ENCODE peak calls at places on chromosomes 4 and X, in six cellular contexts. One of them, this sample, is unnamed. For H3K4me1 and H3K9me3, the result is how much of the 10 kb centered on the place peaks cover.

GRCh38 chr4:119299221-119300071 is 22.5 kb downstream of the FABP2 start:
- DNase-seq in CD8-positive, alpha-beta memory T cell: peak
- DNase-seq in tibial artery: no peak
- DNase-seq in cardiac muscle cell: peak
- DNase-seq in CD4-positive, alpha-beta memory T cell: no peak
- DNase-seq in neural progenitor cell: no peak
- DNase-seq in this sample: no peak

GRCh38 chr4:89836897-89837384 is at the start of gene SNCA:
- DNase-seq in CD8-positive, alpha-beta memory T cell: no peak
- DNase-seq in tibial artery: peak
- DNase-seq in cardiac muscle cell: peak
- DNase-seq in CD4-positive, alpha-beta memory T cell: peak
- DNase-seq in neural progenitor cell: peak
- DNase-seq in this sample: peak

GRCh38 chr4:552059-552458 is 24.0 kb downstream of the TMEM271 start:
- DNase-seq in CD8-positive, alpha-beta memory T cell: no peak
- DNase-seq in tibial artery: no peak
- DNase-seq in cardiac muscle cell: no peak
- DNase-seq in CD4-positive, alpha-beta memory T cell: no peak
- DNase-seq in neural progenitor cell: no peak
- DNase-seq in this sample: no peak

GRCh38 chr4:73740353-73740778 is at the start of gene CXCL8:
- DNase-seq in CD8-positive, alpha-beta memory T cell: no peak
- DNase-seq in tibial artery: peak
- DNase-seq in cardiac muscle cell: peak
- DNase-seq in CD4-positive, alpha-beta memory T cell: no peak
- DNase-seq in neural progenitor cell: no peak
- DNase-seq in this sample: no peak

GRCh38 chrX:31038585-31039326 is 33.1 kb downstream of the FTHL17 start:
- DNase-seq in CD8-positive, alpha-beta memory T cell: no peak
- DNase-seq in tibial artery: no peak
- DNase-seq in cardiac muscle cell: peak
- DNase-seq in CD4-positive, alpha-beta memory T cell: no peak
- DNase-seq in neural progenitor cell: peak
- DNase-seq in this sample: peak

GRCh38 chr4:75211422-75211821 is 278.5 kb downstream of the PARM1 start:
- DNase-seq in CD8-positive, alpha-beta memory T cell: no peak
- DNase-seq in tibial artery: no peak
- DNase-seq in cardiac muscle cell: no peak
- DNase-seq in CD4-positive, alpha-beta memory T cell: no peak
- DNase-seq in neural progenitor cell: no peak
- DNase-seq in this sample: no peak

GRCh38 chr4:185123479-185123878 is 19.6 kb upstream of the SLC25A4 start:
- DNase-seq in CD8-positive, alpha-beta memory T cell: no peak
- DNase-seq in tibial artery: no peak
- DNase-seq in cardiac muscle cell: no peak
- DNase-seq in CD4-positive, alpha-beta memory T cell: no peak
- DNase-seq in neural progenitor cell: no peak
- DNase-seq in this sample: no peak

GRCh38 chr4:133402616-133403015 is 253.5 kb downstream of the PCDH10 start:
- DNase-seq in CD8-positive, alpha-beta memory T cell: no peak
- DNase-seq in tibial artery: no peak
- DNase-seq in cardiac muscle cell: peak
- DNase-seq in CD4-positive, alpha-beta memory T cell: no peak
- DNase-seq in neural progenitor cell: no peak
- DNase-seq in this sample: no peak

GRCh38 chrX:132412208-132412607 is 76.6 kb downstream of the MBNL3 start:
- DNase-seq in CD8-positive, alpha-beta memory T cell: no peak
- DNase-seq in tibial artery: no peak
- DNase-seq in cardiac muscle cell: no peak
- DNase-seq in CD4-positive, alpha-beta memory T cell: no peak
- DNase-seq in neural progenitor cell: peak
- DNase-seq in this sample: no peak

GRCh38 chr4:3522326-3522640 is 9.9 kb downstream of the LRPAP1 start:
- DNase-seq in CD8-positive, alpha-beta memory T cell: no peak
- DNase-seq in tibial artery: peak
- DNase-seq in cardiac muscle cell: no peak
- DNase-seq in CD4-positive, alpha-beta memory T cell: no peak
- DNase-seq in neural progenitor cell: no peak
- DNase-seq in this sample: no peak

GRCh38 chr4:20317424-20317985 is 65.8 kb downstream of the SLIT2 start:
- DNase-seq in CD8-positive, alpha-beta memory T cell: no peak
- DNase-seq in tibial artery: no peak
- DNase-seq in cardiac muscle cell: no peak
- DNase-seq in CD4-positive, alpha-beta memory T cell: no peak
- DNase-seq in neural progenitor cell: no peak
- DNase-seq in this sample: no peak

GRCh38 chrX:40108084-40108958 is 10.6 kb upstream of the BCOR start:
- DNase-seq in CD8-positive, alpha-beta memory T cell: no peak
- DNase-seq in tibial artery: peak
- DNase-seq in cardiac muscle cell: peak
- DNase-seq in CD4-positive, alpha-beta memory T cell: no peak
- DNase-seq in neural progenitor cell: peak
- DNase-seq in this sample: peak

GRCh38 chr4:122602277-122603142 is 18.4 kb downstream of the IL21 start:
- DNase-seq in CD8-positive, alpha-beta memory T cell: no peak
- DNase-seq in tibial artery: no peak
- DNase-seq in cardiac muscle cell: peak
- DNase-seq in CD4-positive, alpha-beta memory T cell: peak
- DNase-seq in neural progenitor cell: peak
- DNase-seq in this sample: no peak

GRCh38 chrX:111322231-111322855 is 52.1 kb upstream of the CAPN6 start:
- DNase-seq in CD8-positive, alpha-beta memory T cell: no peak
- DNase-seq in tibial artery: no peak
- DNase-seq in cardiac muscle cell: no peak
- DNase-seq in CD4-positive, alpha-beta memory T cell: no peak
- DNase-seq in neural progenitor cell: peak
- DNase-seq in this sample: no peak

GRCh38 chrX:154378799-154379568 is at the start of gene EMD:
- DNase-seq in CD8-positive, alpha-beta memory T cell: peak
- DNase-seq in tibial artery: peak
- DNase-seq in cardiac muscle cell: peak
- DNase-seq in CD4-positive, alpha-beta memory T cell: peak
- DNase-seq in neural progenitor cell: peak
- DNase-seq in this sample: peak

GRCh38 chrX:154379569-154379951 is 465 bp downstream of the EMD start:
- DNase-seq in CD8-positive, alpha-beta memory T cell: no peak
- DNase-seq in tibial artery: no peak
- DNase-seq in cardiac muscle cell: no peak
- DNase-seq in CD4-positive, alpha-beta memory T cell: no peak
- DNase-seq in neural progenitor cell: no peak
- DNase-seq in this sample: no peak

GRCh38 chrX:154380153-154380552 is 1.1 kb downstream of the EMD start:
- DNase-seq in CD8-positive, alpha-beta memory T cell: no peak
- DNase-seq in tibial artery: peak
- DNase-seq in cardiac muscle cell: peak
- DNase-seq in CD4-positive, alpha-beta memory T cell: no peak
- DNase-seq in neural progenitor cell: no peak
- DNase-seq in this sample: no peak

GRCh38 chrX:154376768-154377167 is 2.3 kb upstream of the EMD start:
- DNase-seq in CD8-positive, alpha-beta memory T cell: no peak
- DNase-seq in tibial artery: peak
- DNase-seq in cardiac muscle cell: peak
- DNase-seq in CD4-positive, alpha-beta memory T cell: no peak
- DNase-seq in neural progenitor cell: no peak
- DNase-seq in this sample: peak

DNA sequence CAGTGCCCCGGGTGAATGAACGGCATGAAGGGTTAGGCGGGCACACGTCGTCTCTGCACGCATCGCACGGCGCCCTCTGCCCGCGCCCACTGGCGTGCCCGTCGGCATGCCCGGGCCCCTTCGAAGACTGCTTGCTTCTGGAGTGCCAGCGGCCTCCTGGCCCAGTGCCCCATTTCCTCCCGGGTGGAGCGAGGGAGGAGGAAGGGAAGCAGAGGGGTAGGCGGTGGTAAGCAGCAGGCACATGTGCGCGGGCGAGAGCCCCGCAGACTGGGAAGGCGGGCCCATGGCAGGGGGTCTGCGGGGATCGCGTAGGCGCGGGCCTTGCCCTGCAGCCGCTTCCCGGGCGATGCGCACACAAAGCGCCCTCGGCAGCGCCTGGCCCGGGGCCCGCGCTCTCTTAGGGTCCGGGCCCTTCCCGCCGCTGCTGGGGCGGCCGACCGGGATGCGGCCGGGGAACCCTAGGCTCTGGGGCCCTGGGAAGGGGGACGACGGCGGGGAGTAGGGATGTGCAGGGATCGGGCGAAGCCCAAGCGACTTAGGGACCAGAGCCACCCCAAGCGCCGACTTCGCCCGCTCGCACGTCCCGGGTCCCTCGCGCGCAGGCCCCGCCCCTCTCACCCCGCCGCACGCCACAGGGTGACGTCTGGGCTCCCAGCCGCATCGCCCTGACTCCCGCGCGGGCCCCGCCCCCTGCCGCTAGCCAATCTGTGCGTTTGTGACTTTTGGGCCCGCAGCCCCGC is 866 bp upstream of the EMD start:
- DNase-seq in CD8-positive, alpha-beta memory T cell: peak
- DNase-seq in tibial artery: peak
- DNase-seq in cardiac muscle cell: peak
- DNase-seq in CD4-positive, alpha-beta memory T cell: no peak
- DNase-seq in neural progenitor cell: no peak
- DNase-seq in this sample: no peak
- H3K4me3 ChIP-seq in CD8-positive, alpha-beta memory T cell: no peak
- H3K4me3 ChIP-seq in tibial artery: peak
- H3K4me3 ChIP-seq in cardiac muscle cell: peak
- H3K4me3 ChIP-seq in CD4-positive, alpha-beta memory T cell: peak
- H3K4me3 ChIP-seq in neural progenitor cell: peak
- H3K4me3 ChIP-seq in this sample: peak

GRCh38 chrX:129780441-129781105 is 824 bp downstream of the SASH3 start:
- DNase-seq in CD8-positive, alpha-beta memory T cell: no peak
- DNase-seq in tibial artery: no peak
- DNase-seq in cardiac muscle cell: no peak
- DNase-seq in CD4-positive, alpha-beta memory T cell: no peak
- DNase-seq in neural progenitor cell: no peak
- DNase-seq in this sample: no peak
- H3K4me1 ChIP-seq in CD8-positive, alpha-beta memory T cell: half or more
- H3K4me1 ChIP-seq in tibial artery: under half
- H3K4me1 ChIP-seq in cardiac muscle cell: under half
- H3K4me1 ChIP-seq in CD4-positive, alpha-beta memory T cell: half or more
- H3K4me1 ChIP-seq in neural progenitor cell: under half
- H3K4me1 ChIP-seq in this sample: under half

DNA sequence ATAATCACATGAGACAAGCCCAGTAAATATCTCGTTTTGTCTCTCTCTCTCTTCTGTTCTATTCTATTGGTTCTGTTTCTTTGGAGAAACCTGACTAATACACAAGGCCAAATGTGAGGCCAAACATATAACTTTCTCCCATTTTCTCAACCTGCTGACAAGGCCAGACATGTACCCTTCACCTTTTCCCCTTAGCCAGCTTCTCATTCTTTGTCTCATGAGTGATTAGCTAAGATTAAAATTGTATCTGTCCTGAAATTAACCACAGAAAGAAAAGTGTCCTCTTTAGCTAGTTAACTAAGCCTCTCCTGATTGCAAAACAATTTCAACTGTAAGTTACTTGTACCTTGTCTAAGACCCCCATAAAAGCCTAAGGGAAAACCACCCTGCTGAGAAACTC is 18.5 kb upstream of the ADGRA3 start:
- DNase-seq in CD8-positive, alpha-beta memory T cell: no peak
- DNase-seq in tibial artery: no peak
- DNase-seq in cardiac muscle cell: no peak
- DNase-seq in CD4-positive, alpha-beta memory T cell: no peak
- DNase-seq in neural progenitor cell: no peak
- DNase-seq in this sample: no peak
- H3K9me3 ChIP-seq in CD8-positive, alpha-beta memory T cell: under half
- H3K9me3 ChIP-seq in tibial artery: under half
- H3K9me3 ChIP-seq in cardiac muscle cell: under half
- H3K9me3 ChIP-seq in CD4-positive, alpha-beta memory T cell: under half
- H3K9me3 ChIP-seq in neural progenitor cell: under half
- H3K9me3 ChIP-seq in this sample: under half

DNA sequence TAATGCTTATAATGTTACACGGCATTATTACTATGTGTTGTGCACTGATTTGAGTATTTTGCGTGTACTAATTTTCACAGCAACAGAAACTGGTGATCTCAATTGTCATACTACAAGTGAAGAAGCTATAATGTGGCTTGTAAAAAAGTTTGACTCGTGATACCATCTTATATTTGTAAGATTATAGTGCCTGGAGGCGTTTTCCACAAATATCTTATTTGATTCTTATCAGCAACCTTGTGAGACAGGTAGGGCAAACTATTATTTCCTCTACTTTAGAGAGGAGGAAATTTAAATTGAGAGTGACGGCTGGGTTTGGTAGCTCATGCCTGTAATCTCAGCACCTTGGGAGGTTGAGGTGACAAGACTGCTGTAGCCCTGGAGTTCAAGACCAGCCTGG is 4.5 kb downstream of the CUL4B start:
- DNase-seq in CD8-positive, alpha-beta memory T cell: no peak
- DNase-seq in tibial artery: no peak
- DNase-seq in cardiac muscle cell: no peak
- DNase-seq in CD4-positive, alpha-beta memory T cell: no peak
- DNase-seq in neural progenitor cell: no peak
- DNase-seq in this sample: no peak
- H3K4me3 ChIP-seq in CD8-positive, alpha-beta memory T cell: no peak
- H3K4me3 ChIP-seq in tibial artery: no peak
- H3K4me3 ChIP-seq in cardiac muscle cell: no peak
- H3K4me3 ChIP-seq in CD4-positive, alpha-beta memory T cell: no peak
- H3K4me3 ChIP-seq in neural progenitor cell: no peak
- H3K4me3 ChIP-seq in this sample: no peak

DNA sequence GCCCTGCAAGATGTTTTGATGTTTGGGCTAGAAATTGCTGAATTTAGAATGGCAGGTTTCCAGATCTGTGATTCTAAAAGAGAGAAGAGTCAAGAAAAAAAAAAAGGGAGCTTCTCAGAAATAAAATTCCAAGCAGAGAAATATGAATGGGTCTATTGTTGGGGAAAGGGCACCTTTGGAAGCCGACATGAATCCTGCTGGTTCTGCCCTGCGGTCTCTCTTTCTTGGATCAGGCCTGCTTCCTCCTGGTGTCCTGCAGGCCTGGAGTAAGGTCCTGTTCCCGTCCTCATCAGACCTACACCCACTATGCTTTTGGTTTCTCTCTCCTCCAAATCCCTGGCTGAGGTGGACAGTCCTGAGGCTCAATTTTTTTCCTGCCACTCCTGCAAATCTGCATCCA is 109.8 kb upstream of the TRIM2 start:
- DNase-seq in CD8-positive, alpha-beta memory T cell: no peak
- DNase-seq in tibial artery: no peak
- DNase-seq in cardiac muscle cell: no peak
- DNase-seq in CD4-positive, alpha-beta memory T cell: no peak
- DNase-seq in neural progenitor cell: no peak
- DNase-seq in this sample: no peak
- H3K4me1 ChIP-seq in CD8-positive, alpha-beta memory T cell: under half
- H3K4me1 ChIP-seq in tibial artery: under half
- H3K4me1 ChIP-seq in cardiac muscle cell: under half
- H3K4me1 ChIP-seq in CD4-positive, alpha-beta memory T cell: under half
- H3K4me1 ChIP-seq in neural progenitor cell: under half
- H3K4me1 ChIP-seq in this sample: under half

DNA sequence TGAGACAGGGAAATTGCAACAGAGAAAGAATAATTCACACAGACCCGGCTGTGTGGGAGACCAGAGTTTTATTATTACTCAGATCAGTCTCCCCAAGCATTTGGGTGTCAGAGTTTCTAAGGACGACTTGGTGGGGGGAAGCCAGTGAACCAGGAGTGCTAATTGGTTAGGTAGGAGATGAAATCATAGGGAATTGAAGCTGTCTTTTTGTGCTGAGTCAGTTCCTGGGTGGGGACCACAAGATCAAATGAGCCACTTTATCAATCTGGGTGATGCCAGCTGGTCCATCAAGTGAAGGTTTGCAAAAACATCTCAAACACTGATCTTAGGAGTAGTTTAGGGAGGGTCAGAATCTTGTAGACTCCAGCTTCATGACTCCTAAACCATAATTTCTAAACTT is 560.7 kb downstream of the ADGRL3 start:
- DNase-seq in CD8-positive, alpha-beta memory T cell: no peak
- DNase-seq in tibial artery: no peak
- DNase-seq in cardiac muscle cell: no peak
- DNase-seq in CD4-positive, alpha-beta memory T cell: no peak
- DNase-seq in neural progenitor cell: no peak
- DNase-seq in this sample: no peak
- H3K9me3 ChIP-seq in CD8-positive, alpha-beta memory T cell: under half
- H3K9me3 ChIP-seq in tibial artery: under half
- H3K9me3 ChIP-seq in cardiac muscle cell: under half
- H3K9me3 ChIP-seq in CD4-positive, alpha-beta memory T cell: under half
- H3K9me3 ChIP-seq in neural progenitor cell: under half
- H3K9me3 ChIP-seq in this sample: under half